ENCODE peak calls at places on chromosomes 3 and 15, in five cellular contexts. One of them, this sample, is unnamed. For H3K4me1, the result is how much of the 10 kb centered on the place peaks cover.

GRCh38 chr3:52523386-52524257 is 10.0 kb downstream of the NT5DC2 start:
- DNase-seq in iPS DF 6.9: no peak
- DNase-seq in adipocyte: no peak
- DNase-seq in fibroblast of lung: no peak
- DNase-seq in kidney: peak
- DNase-seq in this sample: no peak

GRCh38 chr3:120765830-120766511 is 23.4 kb downstream of the GTF2E1 start:
- DNase-seq in kidney: no peak
- DNase-seq in adipocyte: no peak
- DNase-seq in iPS DF 6.9: no peak
- DNase-seq in fibroblast of lung: no peak
- DNase-seq in this sample: no peak

GRCh38 chr15:56812255-56812654 is 78.9 kb upstream of the ZNF280D start:
- DNase-seq in iPS DF 6.9: no peak
- DNase-seq in fibroblast of lung: no peak
- DNase-seq in adipocyte: no peak
- DNase-seq in kidney: no peak
- DNase-seq in this sample: no peak

GRCh38 chr15:31457161-31457560 is 130.5 kb downstream of the KLF13 start:
- DNase-seq in fibroblast of lung: no peak
- DNase-seq in iPS DF 6.9: no peak
- DNase-seq in kidney: no peak
- DNase-seq in adipocyte: peak
- DNase-seq in this sample: no peak

GRCh38 chr3:134054881-134055280 is 25.2 kb upstream of the SLCO2A1 start:
- DNase-seq in adipocyte: no peak
- DNase-seq in fibroblast of lung: no peak
- DNase-seq in kidney: no peak
- DNase-seq in iPS DF 6.9: no peak
- DNase-seq in this sample: no peak

GRCh38 chr3:133570937-133571320 is 2.6 kb upstream of the CDV3 start:
- DNase-seq in fibroblast of lung: peak
- DNase-seq in iPS DF 6.9: no peak
- DNase-seq in kidney: no peak
- DNase-seq in adipocyte: peak
- DNase-seq in this sample: no peak

GRCh38 chr3:176159796-176160195 is 1037.5 kb downstream of the TBL1XR1 start:
- DNase-seq in fibroblast of lung: peak
- DNase-seq in kidney: no peak
- DNase-seq in iPS DF 6.9: no peak
- DNase-seq in adipocyte: no peak
- DNase-seq in this sample: no peak

GRCh38 chr3:57184516-57184915 is 15.3 kb downstream of the HESX1 start:
- DNase-seq in fibroblast of lung: no peak
- DNase-seq in kidney: no peak
- DNase-seq in iPS DF 6.9: no peak
- DNase-seq in adipocyte: peak
- DNase-seq in this sample: no peak

GRCh38 chr3:16186565-16186964 is 12.1 kb downstream of the GALNT15 start:
- DNase-seq in adipocyte: no peak
- DNase-seq in fibroblast of lung: no peak
- DNase-seq in iPS DF 6.9: no peak
- DNase-seq in kidney: no peak
- DNase-seq in this sample: no peak

DNA sequence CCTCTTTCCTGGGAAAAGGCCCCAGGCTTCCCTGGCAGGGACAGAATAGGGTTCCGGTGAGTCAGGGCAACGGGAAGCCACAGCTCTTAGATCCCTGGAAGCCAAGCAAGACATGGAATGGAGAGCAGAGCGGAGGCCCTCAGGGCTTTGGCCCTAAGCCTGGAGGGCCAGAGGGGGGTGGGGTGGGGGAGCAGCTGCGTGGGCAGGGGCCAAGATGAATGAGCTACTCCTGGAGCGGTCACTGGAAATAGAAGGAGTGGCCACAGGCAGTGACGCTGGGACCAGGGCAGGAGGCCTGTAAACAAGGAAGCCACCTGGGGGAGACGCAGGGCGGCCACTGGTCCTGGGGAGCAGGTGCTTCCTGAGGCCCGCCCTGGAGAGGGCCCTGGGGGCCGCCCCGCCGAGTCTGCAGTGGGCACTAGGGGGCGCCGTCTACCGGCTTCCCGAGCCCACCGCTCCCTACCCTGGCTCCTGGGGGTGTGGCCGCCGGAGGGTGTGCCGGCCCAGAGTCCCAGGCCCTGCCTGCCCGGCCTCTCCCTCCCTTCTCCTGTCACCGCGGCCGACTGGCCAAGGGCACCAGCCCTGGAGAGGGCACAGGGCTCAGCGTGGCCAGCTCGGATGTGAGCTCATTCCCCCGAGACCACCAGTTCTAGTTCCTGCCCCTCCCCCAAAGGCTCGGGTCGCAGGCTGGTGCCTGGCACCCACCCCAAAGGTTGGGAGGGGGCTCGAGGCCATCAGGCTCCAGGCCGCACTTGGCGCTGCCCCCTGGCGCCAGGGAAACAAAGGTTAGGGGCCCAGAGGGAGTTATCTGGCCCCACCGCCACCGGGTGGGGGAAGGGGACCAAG is 12.1 kb downstream of the VPS18 start:
- DNase-seq in fibroblast of lung: peak
- DNase-seq in kidney: peak
- DNase-seq in iPS DF 6.9: no peak
- DNase-seq in adipocyte: peak
- DNase-seq in this sample: peak
- H3K4me3 ChIP-seq in fibroblast of lung: peak
- H3K4me3 ChIP-seq in kidney: peak
- H3K4me3 ChIP-seq in iPS DF 6.9: peak
- H3K4me3 ChIP-seq in adipocyte: peak
- H3K4me3 ChIP-seq in this sample: peak

GRCh38 chr3:185929192-185930151 is 8.3 kb downstream of the TRA2B start:
- DNase-seq in fibroblast of lung: peak
- DNase-seq in adipocyte: no peak
- DNase-seq in kidney: no peak
- DNase-seq in iPS DF 6.9: no peak
- DNase-seq in this sample: no peak

GRCh38 chr3:185931777-185932176 is 6.0 kb downstream of the TRA2B start:
- DNase-seq in adipocyte: no peak
- DNase-seq in fibroblast of lung: no peak
- DNase-seq in iPS DF 6.9: no peak
- DNase-seq in kidney: no peak
- DNase-seq in this sample: no peak

GRCh38 chr3:185932213-185932612 is 5.6 kb downstream of the TRA2B start:
- DNase-seq in iPS DF 6.9: no peak
- DNase-seq in kidney: no peak
- DNase-seq in fibroblast of lung: peak
- DNase-seq in adipocyte: no peak
- DNase-seq in this sample: no peak

GRCh38 chr3:185928532-185928931 is 9.3 kb downstream of the TRA2B start:
- DNase-seq in iPS DF 6.9: no peak
- DNase-seq in kidney: no peak
- DNase-seq in adipocyte: no peak
- DNase-seq in fibroblast of lung: no peak
- DNase-seq in this sample: no peak

GRCh38 chr3:185930393-185931107 is 7.3 kb downstream of the TRA2B start:
- DNase-seq in kidney: no peak
- DNase-seq in fibroblast of lung: peak
- DNase-seq in adipocyte: peak
- DNase-seq in iPS DF 6.9: no peak
- DNase-seq in this sample: no peak
- H3K4me1 ChIP-seq in kidney: half or more
- H3K4me1 ChIP-seq in fibroblast of lung: under half
- H3K4me1 ChIP-seq in adipocyte: half or more
- H3K4me1 ChIP-seq in iPS DF 6.9: under half
- H3K4me1 ChIP-seq in this sample: half or more

GRCh38 chr15:91263632-91264477 is 163.8 kb downstream of the SV2B start:
- DNase-seq in adipocyte: peak
- DNase-seq in kidney: no peak
- DNase-seq in iPS DF 6.9: no peak
- DNase-seq in fibroblast of lung: peak
- DNase-seq in this sample: no peak
- H3K4me3 ChIP-seq in adipocyte: peak
- H3K4me3 ChIP-seq in kidney: no peak
- H3K4me3 ChIP-seq in iPS DF 6.9: no peak
- H3K4me3 ChIP-seq in fibroblast of lung: no peak
- H3K4me3 ChIP-seq in this sample: no peak

DNA sequence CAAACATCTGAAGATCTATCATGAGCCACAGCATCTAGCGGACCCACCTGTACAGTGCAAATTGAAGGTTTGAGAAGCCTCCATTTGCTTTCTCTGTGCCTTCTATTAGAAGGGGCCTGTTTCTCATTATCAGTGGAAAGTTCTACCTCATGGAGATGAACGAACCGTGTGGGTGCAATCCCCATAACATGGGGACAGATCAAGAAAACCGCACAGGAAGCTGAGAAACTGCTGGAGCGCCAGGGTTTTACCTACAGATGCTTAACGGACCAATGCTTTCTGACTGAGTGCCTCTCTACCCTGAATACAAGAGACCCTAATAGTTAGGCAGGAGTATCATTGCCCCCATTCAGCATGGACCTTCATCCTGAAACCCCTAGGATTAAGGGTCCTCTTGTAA is 53.5 kb downstream of the CYP19A1 start:
- DNase-seq in fibroblast of lung: no peak
- DNase-seq in iPS DF 6.9: no peak
- DNase-seq in kidney: no peak
- DNase-seq in adipocyte: no peak
- DNase-seq in this sample: no peak
- H3K4me1 ChIP-seq in fibroblast of lung: under half
- H3K4me1 ChIP-seq in iPS DF 6.9: under half
- H3K4me1 ChIP-seq in kidney: under half
- H3K4me1 ChIP-seq in adipocyte: under half
- H3K4me1 ChIP-seq in this sample: under half

DNA sequence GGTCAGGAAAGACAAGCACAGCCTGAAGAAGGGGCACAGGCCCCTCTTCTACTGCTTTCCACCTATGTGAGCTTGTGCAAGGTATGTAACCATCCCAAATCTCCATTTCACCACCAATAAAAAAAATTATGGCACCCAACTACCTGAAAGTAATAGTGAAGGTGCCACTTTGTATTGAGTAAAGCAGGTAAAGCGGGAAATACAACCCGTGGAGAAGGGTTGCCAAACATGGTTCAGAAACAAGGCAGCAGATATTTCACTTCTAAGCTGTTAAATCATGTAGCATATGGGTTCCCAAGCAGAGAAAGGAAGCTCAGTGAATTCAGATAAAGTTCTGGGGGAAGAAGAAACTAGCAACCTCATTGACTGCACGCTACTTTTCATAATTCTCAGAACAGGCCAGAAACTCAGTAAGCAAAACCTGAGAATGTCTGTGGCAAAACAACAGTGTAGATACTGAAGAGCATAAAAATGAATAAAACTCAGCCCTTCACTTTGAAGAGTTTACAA is 4.1 kb downstream of the PLOD2 start:
- DNase-seq in iPS DF 6.9: no peak
- DNase-seq in kidney: no peak
- DNase-seq in adipocyte: no peak
- DNase-seq in fibroblast of lung: no peak
- DNase-seq in this sample: no peak
- H3K4me3 ChIP-seq in iPS DF 6.9: no peak
- H3K4me3 ChIP-seq in kidney: peak
- H3K4me3 ChIP-seq in adipocyte: peak
- H3K4me3 ChIP-seq in fibroblast of lung: peak
- H3K4me3 ChIP-seq in this sample: no peak